ENCODE peak calls at places on chromosomes 11 and 22, in five cellular contexts. T, L, O, C and W are unnamed samples.

GRCh38 chr11:43691332-43691731 is 10.8 kb downstream of the HSD17B12 start:
- ATAC-seq in T (no peak), L (peak), O (no peak), C (peak), W (no peak)

GRCh38 chr11:22208151-22208858 is 15.4 kb downstream of the ANO5 start:
- ATAC-seq in T (no peak), L (no peak), O (no peak), C (no peak), W (no peak)

GRCh38 chr22:27224485-27225364 is 567.3 kb downstream of the MIAT start:
- ATAC-seq in T (no peak), L (peak), O (no peak), C (peak), W (peak)

GRCh38 chr11:3164138-3164539 is 971 bp downstream of the OSBPL5 start:
- ATAC-seq in T (no peak), L (no peak), O (no peak), C (no peak), W (no peak)

GRCh38 chr11:108871152-108871551 is 206.3 kb downstream of the DDX10 start:
- ATAC-seq in T (peak), L (peak), O (peak), C (no peak), W (no peak)

GRCh38 chr11:124746621-124747243 is 5.3 kb downstream of the VSIG2 start:
- ATAC-seq in T (peak), L (peak), O (peak), C (peak), W (peak)

GRCh38 chr22:45997077-45997774 is 20.3 kb upstream of the WNT7B start:
- ATAC-seq in T (peak), L (no peak), O (no peak), C (peak), W (peak)

GRCh38 chr11:100367892-100368291 is 319.2 kb upstream of the ARHGAP42 start:
- ATAC-seq in T (no peak), L (no peak), O (no peak), C (no peak), W (no peak)

GRCh38 chr11:128469220-128469619 is 118.1 kb downstream of the ETS1 start:
- ATAC-seq in T (no peak), L (no peak), O (no peak), C (no peak), W (no peak)

GRCh38 chr11:118277312-118277711 is 13.2 kb upstream of the MPZL2 start:
- ATAC-seq in T (peak), L (no peak), O (no peak), C (no peak), W (no peak)

GRCh38 chr22:42430486-42431125 is 1.6 kb downstream of the NFAM1 start:
- ATAC-seq in T (no peak), L (no peak), O (no peak), C (no peak), W (no peak)

GRCh38 chr11:11531127-11531526 is 90.7 kb downstream of the GALNT18 start:
- ATAC-seq in T (no peak), L (no peak), O (no peak), C (no peak), W (peak)

GRCh38 chr11:83008581-83008923 is 63.1 kb downstream of the RAB30 start:
- ATAC-seq in T (peak), L (no peak), O (peak), C (no peak), W (no peak)

GRCh38 chr22:39952347-39952746 is 7.8 kb upstream of the TMA7B start:
- ATAC-seq in T (no peak), L (no peak), O (no peak), C (no peak), W (no peak)

GRCh38 chr22:49958961-49959781 is 1.4 kb upstream of the PIM3 start:
- ATAC-seq in T (peak), L (no peak), O (no peak), C (no peak), W (no peak)

GRCh38 chr11:16857186-16857585 is 118.7 kb downstream of the C11orf58 start:
- ATAC-seq in T (no peak), L (no peak), O (peak), C (no peak), W (no peak)

GRCh38 chr11:112186304-112186703 is 11.0 kb downstream of the BCO2 start:
- ATAC-seq in T (no peak), L (no peak), O (no peak), C (no peak), W (no peak)

GRCh38 chr22:30433773-30434172 is 8.2 kb downstream of the MTFP1 start:
- ATAC-seq in T (no peak), L (no peak), O (no peak), C (no peak), W (no peak)

GRCh38 chr22:25453058-25453457 is 111.4 kb upstream of the GRK3 start:
- ATAC-seq in T (no peak), L (no peak), O (no peak), C (no peak), W (no peak)

GRCh38 chr11:69510471-69511357 is 29.3 kb downstream of the LINC01488 start:
- ATAC-seq in T (no peak), L (no peak), O (peak), C (peak), W (no peak)

GRCh38 chr11:130904380-130904779 is 11.9 kb downstream of the SNX19 start:
- ATAC-seq in T (no peak), L (peak), O (peak), C (no peak), W (no peak)

GRCh38 chr11:6459049-6459448 is 14.7 kb downstream of the TRIM3 start:
- ATAC-seq in T (no peak), L (no peak), O (no peak), C (no peak), W (no peak)

GRCh38 chr11:62555464-62556092 is 9.0 kb upstream of the AHNAK start:
- ATAC-seq in T (no peak), L (no peak), O (no peak), C (peak), W (no peak)

GRCh38 chr11:18468962-18469361 is 13.3 kb downstream of the LDHAL6A start:
- ATAC-seq in T (no peak), L (no peak), O (no peak), C (no peak), W (no peak)

GRCh38 chr22:29450222-29450621 is 11.8 kb downstream of the RFPL1 start:
- ATAC-seq in T (no peak), L (no peak), O (no peak), C (no peak), W (no peak)

GRCh38 chr11:134235399-134235798 is 10.9 kb downstream of the VPS26B start:
- ATAC-seq in T (peak), L (no peak), O (no peak), C (no peak), W (no peak)

GRCh38 chr22:22957090-22957489 is 69.5 kb downstream of the IGLL5 start:
- ATAC-seq in T (no peak), L (no peak), O (no peak), C (no peak), W (no peak)

GRCh38 chr11:128284634-128285033 is 302.7 kb downstream of the ETS1 start:
- ATAC-seq in T (no peak), L (no peak), O (no peak), C (no peak), W (no peak)

GRCh38 chr22:32862936-32863661 is 61.6 kb downstream of the TIMP3 start:
- ATAC-seq in T (no peak), L (no peak), O (no peak), C (no peak), W (no peak)

GRCh38 chr11:84316866-84317560 is 1030.8 kb upstream of the CCDC90B start:
- ATAC-seq in T (peak), L (peak), O (no peak), C (peak), W (peak)

GRCh38 chr22:49930596-49931412 is 12.4 kb downstream of the CRELD2 start:
- ATAC-seq in T (peak), L (peak), O (peak), C (peak), W (peak)

GRCh38 chr11:21931436-21932101 is 261.3 kb upstream of the ANO5 start:
- ATAC-seq in T (no peak), L (no peak), O (no peak), C (no peak), W (no peak)

GRCh38 chr11:102727890-102728289 is 3.1 kb upstream of the MMP8 start:
- ATAC-seq in T (no peak), L (no peak), O (no peak), C (peak), W (no peak)

GRCh38 chr11:70490208-70490607 is 91.9 kb downstream of the CTTN start:
- ATAC-seq in T (no peak), L (no peak), O (no peak), C (no peak), W (no peak)

GRCh38 chr22:36387664-36387913 is 178 bp downstream of the MYH9 start:
- ATAC-seq in T (peak), L (peak), O (peak), C (peak), W (no peak)

GRCh38 chr22:36386351-36386899 is 1.3 kb downstream of the MYH9 start:
- ATAC-seq in T (peak), L (peak), O (peak), C (peak), W (no peak)

GRCh38 chr22:36385491-36386350 is 2.0 kb downstream of the MYH9 start:
- ATAC-seq in T (peak), L (peak), O (no peak), C (no peak), W (peak)

GRCh38 chr22:36386900-36387663 is 685 bp downstream of the MYH9 start:
- ATAC-seq in T (peak), L (peak), O (peak), C (peak), W (no peak)

GRCh38 chr22:36387914-36388864 is at the start of gene MYH9:
- ATAC-seq in T (peak), L (peak), O (peak), C (peak), W (peak)
- TF ChIP-seq EP300 in T (no peak), L (no peak), O (no peak), C (peak), W (no peak)

DNA sequence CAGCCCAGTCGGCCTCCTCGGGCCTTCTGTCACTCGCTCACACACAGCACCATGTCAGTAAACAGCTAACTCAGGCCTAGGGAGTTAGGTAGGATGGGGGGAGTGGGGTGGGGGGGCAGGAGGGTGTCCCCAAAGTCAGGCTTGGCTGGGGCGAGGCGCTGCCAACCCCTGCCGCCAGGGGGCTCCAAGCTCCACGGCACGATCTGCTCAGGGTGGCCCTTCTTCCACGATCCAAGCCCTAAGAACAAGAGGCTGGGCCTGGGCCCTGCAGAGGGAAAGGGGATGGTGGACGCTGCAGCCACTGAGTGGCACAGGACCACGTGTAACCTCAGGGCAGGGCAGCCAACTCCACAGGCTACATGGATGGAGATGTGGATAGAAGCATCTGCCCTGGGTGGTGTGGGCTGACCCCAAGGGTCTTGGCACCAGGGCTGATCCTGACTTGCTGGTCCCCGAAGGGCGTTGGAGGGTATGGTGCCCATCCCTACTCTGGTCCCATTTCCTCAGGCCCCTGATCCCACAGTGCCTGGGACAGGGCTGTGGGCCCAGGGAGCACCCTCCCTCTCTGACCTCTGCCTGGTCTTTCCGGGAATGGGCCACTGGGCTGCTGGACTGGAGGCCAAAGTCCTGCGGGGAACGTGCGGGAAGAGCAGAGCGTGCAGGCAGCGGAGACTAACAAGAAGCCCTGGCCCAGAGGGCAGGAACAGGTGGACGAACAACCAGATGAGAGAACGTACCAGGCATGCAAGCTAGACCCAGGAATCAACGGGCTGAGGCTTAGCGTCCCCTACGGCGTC is 29.1 kb upstream of the TXNRD2 start:
- ATAC-seq in T (peak), L (peak), O (peak), C (peak), W (peak)
- TF ChIP-seq POLR2A in T (no peak), L (no peak), O (peak), C (no peak), W (no peak)

GRCh38 chr11:76361773-76362172 is 19.2 kb downstream of the THAP12 start:
- ATAC-seq in T (no peak), L (no peak), O (no peak), C (no peak), W (no peak)
- H3K27ac ChIP-seq in T (no peak), L (no peak), O (no peak), C (no peak), W (peak)

DNA sequence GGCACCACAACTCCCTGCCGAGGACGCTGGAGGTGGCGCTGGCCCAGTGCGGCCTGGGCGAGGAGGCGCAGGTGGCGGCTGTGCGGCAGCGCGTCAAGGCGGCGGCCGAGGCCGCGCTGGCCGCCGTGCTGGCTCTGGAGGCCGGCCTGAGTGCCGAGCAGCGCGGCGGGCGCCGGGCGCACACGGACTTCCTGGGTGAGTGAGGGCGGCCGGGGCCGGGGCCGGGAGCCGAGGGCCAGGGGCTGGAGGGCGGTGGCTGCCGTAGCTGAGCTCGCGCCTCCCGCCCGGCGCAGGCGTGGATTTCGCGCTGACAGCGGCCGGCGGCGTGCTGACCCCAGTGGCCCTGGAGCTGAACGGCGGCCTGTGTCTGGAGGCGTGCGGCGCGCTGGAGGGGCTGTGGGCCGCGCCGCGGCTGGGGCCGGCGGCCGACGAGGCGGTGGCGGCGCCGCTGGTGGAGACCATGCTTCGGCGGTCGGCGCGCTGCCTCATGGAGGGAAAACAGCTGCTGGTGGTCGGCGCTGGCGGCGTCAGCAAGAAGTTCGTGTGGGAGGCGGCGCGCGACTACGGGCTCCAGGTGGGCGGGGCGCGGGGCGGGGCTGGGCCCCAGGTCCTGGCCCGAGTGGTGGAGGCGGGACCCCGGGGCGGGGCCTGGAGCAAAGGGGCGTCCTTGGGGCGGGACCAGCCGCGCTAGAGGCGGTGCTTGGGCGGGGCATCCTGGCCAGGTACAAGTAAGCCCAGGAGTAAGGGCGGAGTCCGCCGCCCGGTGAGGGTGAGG is 5.4 kb downstream of the CARNS1 start:
- ATAC-seq in T (peak), L (peak), O (peak), C (peak), W (peak)
- TF ChIP-seq EP300 in T (no peak), L (no peak), O (no peak), C (no peak), W (no peak)

DNA sequence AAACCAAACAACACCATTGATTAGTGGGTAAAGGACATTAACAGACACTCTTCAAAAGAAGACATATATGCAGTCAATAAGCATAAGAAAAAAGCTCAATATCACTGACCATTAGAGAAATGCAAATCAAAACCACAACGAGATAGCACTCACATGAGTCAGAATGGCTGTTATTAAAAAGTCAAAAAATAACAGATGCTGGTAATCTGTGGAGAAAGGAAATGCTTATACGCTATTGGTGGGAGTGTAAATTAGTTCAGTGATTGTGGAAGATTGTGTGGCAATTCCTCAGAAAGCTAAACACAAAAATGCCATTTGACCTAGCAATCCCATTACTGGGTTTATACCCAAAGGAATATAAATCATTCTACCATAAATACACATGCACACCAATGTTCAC is 182.6 kb downstream of the TRPC6 start:
- ATAC-seq in T (no peak), L (no peak), O (no peak), C (no peak), W (no peak)
- TF ChIP-seq POLR2A in T (no peak), L (no peak), O (no peak), C (no peak), W (no peak)

DNA sequence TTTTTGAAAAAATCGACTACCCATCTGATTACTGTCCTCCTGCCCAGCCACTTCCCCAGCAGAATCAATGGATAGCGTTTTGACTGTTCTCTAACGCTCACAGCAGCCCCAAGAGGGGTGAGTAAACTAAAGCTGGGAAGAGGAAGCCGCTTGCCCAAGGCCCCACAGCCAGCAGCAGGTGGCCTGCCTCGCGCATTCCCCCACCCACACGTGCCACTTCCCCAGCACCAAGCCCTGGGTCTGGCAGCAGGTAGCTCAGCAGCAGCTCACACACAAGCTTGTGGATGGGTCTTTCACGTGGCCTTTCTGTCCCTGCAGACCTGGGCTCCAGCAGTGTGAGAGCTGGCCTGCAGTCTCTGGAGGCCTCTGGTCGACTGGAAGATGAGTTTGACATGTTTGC is 34.3 kb downstream of the TOM1 start:
- ATAC-seq in T (no peak), L (no peak), O (no peak), C (no peak), W (no peak)
- H3K27ac ChIP-seq in T (no peak), L (no peak), O (no peak), C (no peak), W (no peak)

DNA sequence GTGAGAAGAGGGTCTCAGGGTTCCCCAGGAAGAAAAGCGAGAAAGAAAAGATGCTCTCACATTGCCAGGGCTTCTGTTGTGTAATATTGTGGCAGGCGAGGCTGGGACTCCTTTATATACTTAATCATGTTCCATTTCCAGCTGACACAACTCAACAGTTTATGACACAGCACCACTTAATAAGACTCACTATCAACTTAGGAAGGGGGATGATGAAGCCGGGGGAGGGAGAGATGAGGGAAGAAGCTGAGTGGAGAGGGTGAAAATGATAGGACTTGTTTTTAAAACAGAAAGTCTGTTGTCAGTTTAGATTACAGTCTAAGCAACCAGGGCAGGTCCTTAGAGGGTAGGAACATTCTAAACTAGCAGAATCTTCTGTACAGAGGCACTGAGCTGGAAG is 397.0 kb downstream of the NXPE2 start:
- ATAC-seq in T (no peak), L (no peak), O (no peak), C (no peak), W (no peak)
- TF ChIP-seq EP300 in T (no peak), L (no peak), O (no peak), C (no peak), W (no peak)